ENCODE peak calls at places on chromosome 5, in eight cellular contexts. C, D, W, N, K, I, B and R are unnamed samples.

GRCh38 chr5:74973694-74974093 is 78.7 kb downstream of the GCNT4 start:
- DNase-seq in K (no peak), B (no peak), D (no peak), W (no peak), I (no peak), N (no peak), C (no peak), R (no peak)

GRCh38 chr5:59661939-59662615 is 231.4 kb downstream of the PDE4D start:
- DNase-seq in K (no peak), B (no peak), W (no peak), D (no peak), C (no peak), I (no peak), N (no peak), R (no peak)

GRCh38 chr5:179287631-179288030 is 57.6 kb downstream of the ADAMTS2 start:
- DNase-seq in D (no peak), I (no peak), W (peak), N (no peak), K (no peak), B (no peak), C (no peak), R (no peak)

GRCh38 chr5:171975262-171975876 is 31.1 kb downstream of the FBXW11 start:
- DNase-seq in B (no peak), D (no peak), W (no peak), C (no peak), K (peak), I (no peak), N (no peak), R (peak)

GRCh38 chr5:57834829-57835554 is 352.4 kb upstream of the ACTBL2 start:
- DNase-seq in C (no peak), B (peak), D (no peak), I (peak), K (peak), W (no peak), N (no peak), R (peak)

GRCh38 chr5:133249593-133249992 is 197.8 kb downstream of the HSPA4 start:
- DNase-seq in W (no peak), K (no peak), N (no peak), C (no peak), D (no peak), I (no peak), B (no peak), R (no peak)

GRCh38 chr5:39076101-39076756 is 2.0 kb upstream of the RICTOR start:
- DNase-seq in W (no peak), B (no peak), I (no peak), N (no peak), D (no peak), K (no peak), C (no peak), R (no peak)

GRCh38 chr5:85320495-85320894 is 935.8 kb upstream of the EDIL3 start:
- DNase-seq in N (no peak), B (no peak), K (no peak), D (no peak), W (no peak), I (no peak), C (no peak), R (no peak)

GRCh38 chr5:125267636-125268248 is 521.3 kb upstream of the ZNF608 start:
- DNase-seq in C (no peak), N (no peak), I (no peak), D (no peak), W (no peak), K (no peak), B (no peak), R (no peak)

GRCh38 chr5:10065428-10066000 is 184.2 kb downstream of the ATPSCKMT start:
- DNase-seq in D (no peak), K (no peak), I (no peak), C (no peak), W (no peak), B (no peak), N (no peak), R (no peak)

GRCh38 chr5:39420482-39421145 is 4.2 kb downstream of the DAB2 start:
- DNase-seq in D (peak), N (no peak), W (peak), C (peak), I (peak), B (no peak), K (peak), R (peak)

GRCh38 chr5:14061106-14061505 is 82.0 kb upstream of the TRIO start:
- DNase-seq in B (no peak), D (no peak), C (no peak), N (no peak), W (no peak), K (no peak), I (no peak), R (no peak)

GRCh38 chr5:59037453-59038168 is 454.7 kb downstream of the RAB3C start:
- DNase-seq in I (no peak), D (no peak), N (no peak), K (no peak), C (no peak), B (no peak), W (no peak), R (no peak)

GRCh38 chr5:115179068-115179958 is 9.6 kb upstream of the TRIM36 start:
- DNase-seq in C (no peak), I (peak), W (peak), D (no peak), N (no peak), K (peak), B (peak), R (peak)

GRCh38 chr5:177552839-177553455 is 1.4 kb downstream of the FAM193B start:
- DNase-seq in C (no peak), N (no peak), I (peak), W (no peak), D (no peak), B (no peak), K (peak), R (peak)